ENCODE peak calls at places on chromosomes 7 and 10, in eight cellular contexts. D is PC-9; W is effector memory CD4-positive, alpha-beta T cell; M is RWPE1; U is right lobe of liver; E is A549; Z is psoas muscle; S is right cardiac atrium. P is an unnamed sample.

GRCh38 chr7:44043902-44044301 is 600 bp upstream of the DBNL start:
- DNase-seq in D (no peak), W (no peak), M (no peak), U (no peak), E (no peak), Z (peak), S (no peak), P (no peak)

GRCh38 chr10:73480158-73480557 is 15.7 kb downstream of the PPP3CB start:
- DNase-seq in D (no peak), W (no peak), M (peak), U (no peak), E (no peak), Z (no peak), S (no peak), P (no peak)

GRCh38 chr10:80159166-80159888 is 26.8 kb downstream of the PLAC9 start:
- DNase-seq in D (no peak), W (no peak), M (no peak), U (no peak), E (no peak), Z (no peak), S (no peak), P (no peak)

GRCh38 chr7:44784364-44784763 is 12.1 kb upstream of the PPIA start:
- DNase-seq in D (no peak), W (no peak), M (no peak), U (no peak), E (no peak), Z (no peak), S (no peak), P (no peak)

GRCh38 chr10:62461120-62461519 is 87.0 kb downstream of the ZNF365 start:
- DNase-seq in D (no peak), W (no peak), M (no peak), U (no peak), E (no peak), Z (no peak), S (no peak), P (no peak)

GRCh38 chr7:1696671-1697498 is 26.8 kb downstream of the ELFN1 start:
- DNase-seq in D (no peak), W (no peak), M (no peak), U (peak), E (no peak), Z (peak), S (peak), P (no peak)

GRCh38 chr7:135672560-135673359 is 10.4 kb downstream of the STMP1 start:
- DNase-seq in D (peak), W (no peak), M (peak), U (no peak), E (peak), Z (no peak), S (no peak), P (no peak)

GRCh38 chr10:46560952-46561351 is 4.5 kb upstream of the GPRIN2 start:
- DNase-seq in D (no peak), W (no peak), M (no peak), U (no peak), E (no peak), Z (peak), S (peak), P (no peak)

GRCh38 chr7:27198871-27199801 is 755 bp downstream of the HOXA13 start:
- DNase-seq in D (peak), W (no peak), M (no peak), U (no peak), E (peak), Z (no peak), S (no peak), P (no peak)

GRCh38 chr10:92801978-92802872 is 46.1 kb upstream of the EXOC6 start:
- DNase-seq in D (no peak), W (no peak), M (no peak), U (no peak), E (peak), Z (no peak), S (no peak), P (no peak)

GRCh38 chr7:54898659-54899340 is 120.0 kb upstream of the EGFR start:
- DNase-seq in D (no peak), W (no peak), M (no peak), U (no peak), E (no peak), Z (no peak), S (no peak), P (no peak)

GRCh38 chr7:118372530-118372929 is 148.0 kb downstream of the ANKRD7 start:
- DNase-seq in D (no peak), W (no peak), M (no peak), U (no peak), E (no peak), Z (no peak), S (no peak), P (no peak)

GRCh38 chr10:88178758-88179157 is 315.3 kb downstream of the PTEN start:
- DNase-seq in D (no peak), W (no peak), M (no peak), U (no peak), E (no peak), Z (no peak), S (no peak), P (no peak)

GRCh38 chr10:91974960-91975359 is 51.4 kb downstream of the BTAF1 start:
- DNase-seq in D (no peak), W (no peak), M (peak), U (no peak), E (no peak), Z (no peak), S (no peak), P (no peak)

GRCh38 chr10:6918305-6918704 is 338.2 kb upstream of the PRKCQ start:
- DNase-seq in D (no peak), W (peak), M (no peak), U (no peak), E (peak), Z (no peak), S (no peak), P (no peak)

GRCh38 chr7:88306590-88307048 is at the start of gene STEAP4:
- DNase-seq in D (peak), W (no peak), M (peak), U (peak), E (peak), Z (peak), S (peak), P (peak)

GRCh38 chr10:105950410-105950809 is 1214.1 kb downstream of the SORCS1 start:
- DNase-seq in D (no peak), W (no peak), M (peak), U (peak), E (peak), Z (peak), S (peak), P (no peak)

GRCh38 chr7:108051449-108051848 is 48.5 kb upstream of the LAMB1 start:
- DNase-seq in D (no peak), W (no peak), M (no peak), U (no peak), E (no peak), Z (no peak), S (no peak), P (no peak)

GRCh38 chr10:8042864-8043568 is 11.5 kb upstream of the GATA3 start:
- DNase-seq in D (no peak), W (no peak), M (no peak), U (no peak), E (no peak), Z (no peak), S (no peak), P (no peak)

GRCh38 chr10:5243521-5243987 is 46.9 kb downstream of the AKR1C4 start:
- DNase-seq in D (no peak), W (no peak), M (no peak), U (no peak), E (no peak), Z (no peak), S (no peak), P (no peak)

GRCh38 chr10:13845897-13846296 is 259.1 kb downstream of the PRPF18 start:
- DNase-seq in D (no peak), W (no peak), M (no peak), U (no peak), E (no peak), Z (no peak), S (no peak), P (no peak)

GRCh38 chr7:148255333-148255732 is 335.2 kb upstream of the C7orf33 start:
- DNase-seq in D (no peak), W (no peak), M (no peak), U (no peak), E (no peak), Z (no peak), S (no peak), P (no peak)

GRCh38 chr7:770336-770735 is 43.3 kb upstream of the PRKAR1B start:
- DNase-seq in D (no peak), W (no peak), M (no peak), U (no peak), E (no peak), Z (no peak), S (peak), P (no peak)

GRCh38 chr7:69941077-69941476 is 342.8 kb downstream of the AUTS2 start:
- DNase-seq in D (no peak), W (no peak), M (no peak), U (no peak), E (no peak), Z (no peak), S (no peak), P (no peak)

GRCh38 chr10:98087309-98087708 is 47.1 kb upstream of the R3HCC1L start:
- DNase-seq in D (no peak), W (no peak), M (no peak), U (no peak), E (no peak), Z (no peak), S (no peak), P (no peak)

GRCh38 chr7:150330211-150330885 is 7.0 kb upstream of the ACTR3C start:
- DNase-seq in D (no peak), W (no peak), M (no peak), U (no peak), E (no peak), Z (peak), S (no peak), P (no peak)

GRCh38 chr7:55532150-55532917 is 40.0 kb downstream of the VOPP1 start:
- DNase-seq in D (no peak), W (no peak), M (no peak), U (no peak), E (no peak), Z (no peak), S (no peak), P (no peak)

GRCh38 chr10:96509017-96509641 is 4.6 kb downstream of the TLL2 start:
- DNase-seq in D (no peak), W (no peak), M (no peak), U (no peak), E (no peak), Z (no peak), S (no peak), P (peak)

GRCh38 chr7:35649711-35650110 is 45.2 kb downstream of the HERPUD2 start:
- DNase-seq in D (no peak), W (no peak), M (no peak), U (no peak), E (no peak), Z (no peak), S (no peak), P (no peak)

GRCh38 chr10:125661942-125662515 is 20.9 kb downstream of the TEX36 start:
- DNase-seq in D (peak), W (no peak), M (peak), U (no peak), E (peak), Z (no peak), S (no peak), P (peak)

GRCh38 chr7:105019269-105019668 is 5.3 kb downstream of the KMT2E start:
- DNase-seq in D (no peak), W (no peak), M (no peak), U (no peak), E (no peak), Z (no peak), S (no peak), P (no peak)

GRCh38 chr7:105015631-105015965 is 1.6 kb downstream of the KMT2E start:
- DNase-seq in D (no peak), W (no peak), M (peak), U (no peak), E (no peak), Z (no peak), S (no peak), P (no peak)

GRCh38 chr7:105014725-105015630 is 973 bp downstream of the KMT2E start:
- DNase-seq in D (peak), W (peak), M (peak), U (peak), E (peak), Z (peak), S (peak), P (no peak)

GRCh38 chr7:105016083-105017075 is 2.4 kb downstream of the KMT2E start:
- DNase-seq in D (no peak), W (no peak), M (no peak), U (no peak), E (no peak), Z (no peak), S (no peak), P (no peak)

GRCh38 chr7:105017263-105018051 is 3.5 kb downstream of the KMT2E start:
- DNase-seq in D (no peak), W (no peak), M (no peak), U (no peak), E (no peak), Z (no peak), S (no peak), P (no peak)
- H3K27ac ChIP-seq in D (peak), W (peak), M (no peak), U (no peak), E (peak), Z (peak), S (peak), P (peak)

DNA sequence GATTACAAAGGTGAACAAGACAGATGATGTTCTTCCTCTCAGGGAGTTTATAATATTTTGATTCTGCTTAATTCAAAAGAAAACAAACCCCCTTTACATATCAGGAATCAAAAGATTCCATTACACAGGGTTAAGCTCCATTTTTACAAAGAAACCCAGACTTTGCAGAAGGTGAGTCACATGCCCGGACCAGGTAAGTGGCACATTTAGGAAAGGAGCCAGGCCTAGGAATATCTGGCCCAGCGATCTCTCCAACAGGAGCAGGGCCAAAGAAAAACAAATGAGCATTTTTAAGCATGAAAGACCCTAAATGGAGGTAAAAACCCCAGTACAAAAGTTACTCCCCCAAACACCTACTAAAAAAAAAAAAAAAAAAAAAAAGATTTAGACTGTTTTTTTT is 1.1 kb downstream of the STN1 start:
- DNase-seq in D (no peak), W (no peak), M (peak), U (no peak), E (no peak), Z (no peak), S (no peak), P (no peak)
- H3K27ac ChIP-seq in D (peak), W (peak), M (peak), U (peak), E (peak), Z (peak), S (peak), P (peak)

DNA sequence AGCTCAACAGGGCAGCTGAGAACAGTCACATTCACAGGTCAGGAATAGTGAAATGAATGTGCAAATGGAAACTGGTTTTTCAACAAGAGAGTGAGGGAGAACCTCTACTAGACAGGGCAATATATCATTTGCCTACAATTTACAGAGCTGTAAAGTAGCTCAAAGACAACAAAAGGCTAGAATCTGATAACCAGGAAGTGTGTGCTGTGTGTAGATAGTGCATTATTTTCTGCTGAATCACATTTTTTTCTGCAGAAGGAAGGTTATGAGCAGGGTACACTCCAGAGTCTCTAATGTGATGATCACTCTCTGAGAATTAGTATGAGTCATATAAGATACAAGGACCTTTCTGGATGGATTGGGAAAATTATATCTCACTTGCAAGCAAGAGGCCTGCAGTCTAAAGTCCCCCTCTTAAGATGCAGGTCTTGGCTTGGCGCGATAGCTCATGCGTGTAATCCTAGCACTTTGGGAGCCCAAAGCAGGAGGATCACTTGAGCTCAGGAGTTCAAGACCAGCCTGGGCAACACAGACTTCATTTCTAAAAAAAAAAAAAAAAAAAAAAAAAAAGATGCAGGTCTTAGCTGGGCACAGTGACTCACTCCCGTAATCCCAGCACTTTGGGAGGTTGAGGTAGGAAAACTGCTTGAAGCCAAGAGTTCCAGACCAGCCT is 59.9 kb upstream of the COBL start:
- DNase-seq in D (peak), W (no peak), M (peak), U (no peak), E (peak), Z (no peak), S (no peak), P (peak)
- H3K27ac ChIP-seq in D (peak), W (no peak), M (no peak), U (no peak), E (peak), Z (no peak), S (no peak), P (no peak)

DNA sequence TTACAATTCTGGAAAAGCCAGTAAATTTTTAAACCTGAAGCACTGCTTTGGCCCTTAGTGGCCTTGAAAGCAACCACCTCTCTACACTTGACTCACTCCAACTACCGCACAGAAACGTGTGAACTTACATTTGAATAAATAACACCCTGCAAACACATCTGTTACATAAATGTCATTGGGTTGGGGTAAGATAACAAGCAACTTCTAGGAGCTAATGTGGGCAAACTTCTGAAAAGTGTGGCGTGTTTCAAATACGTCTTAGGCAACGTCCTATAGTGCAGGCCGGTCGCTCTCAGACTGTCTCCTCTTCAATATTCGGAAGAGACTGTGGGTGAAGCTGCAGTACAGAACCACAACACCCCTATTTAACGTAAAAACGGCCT is 474 bp downstream of the ORC5 start:
- DNase-seq in D (no peak), W (no peak), M (peak), U (no peak), E (peak), Z (no peak), S (no peak), P (no peak)
- H3K27ac ChIP-seq in D (peak), W (peak), M (peak), U (peak), E (peak), Z (peak), S (peak), P (peak)

GRCh38 chr7:77576856-77577255 is 39.8 kb downstream of the PTPN12 start:
- DNase-seq in D (no peak), W (no peak), M (no peak), U (no peak), E (no peak), Z (no peak), S (no peak), P (no peak)

GRCh38 chr7:77575187-77575586 is 38.1 kb downstream of the PTPN12 start:
- DNase-seq in D (no peak), W (no peak), M (no peak), U (no peak), E (no peak), Z (no peak), S (no peak), P (no peak)

GRCh38 chr7:77570330-77571011 is 33.4 kb downstream of the PTPN12 start:
- DNase-seq in D (no peak), W (no peak), M (no peak), U (no peak), E (peak), Z (no peak), S (no peak), P (no peak)

GRCh38 chr7:77569514-77570232 is 32.6 kb downstream of the PTPN12 start:
- DNase-seq in D (no peak), W (no peak), M (no peak), U (no peak), E (no peak), Z (no peak), S (no peak), P (no peak)

DNA sequence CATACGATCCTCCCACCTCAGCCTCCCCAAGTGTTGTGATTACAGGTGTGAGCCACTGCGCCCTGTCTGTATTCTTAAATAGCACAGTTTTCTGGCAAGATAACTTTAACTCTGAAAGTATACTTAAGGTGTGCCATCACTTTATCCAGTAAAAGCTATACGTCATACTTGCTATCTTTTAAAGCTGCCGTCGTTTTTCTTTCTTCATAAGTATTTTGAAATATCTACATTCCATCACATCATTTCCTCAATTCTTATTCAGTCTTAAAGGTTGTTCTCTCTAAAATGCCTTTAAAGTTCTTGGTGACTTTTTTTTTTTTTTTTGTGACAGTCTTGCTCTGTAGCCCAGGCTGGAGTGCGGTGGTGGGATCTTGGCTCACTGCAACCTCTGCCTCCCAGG is 34.7 kb downstream of the PTPN12 start:
- DNase-seq in D (no peak), W (no peak), M (no peak), U (no peak), E (no peak), Z (no peak), S (no peak), P (no peak)
- H3K27ac ChIP-seq in D (no peak), W (no peak), M (no peak), U (no peak), E (no peak), Z (no peak), S (no peak), P (no peak)

GRCh38 chr7:77823787-77824186 is 25.2 kb downstream of the PHTF2 start:
- DNase-seq in D (no peak), W (no peak), M (no peak), U (no peak), E (no peak), Z (no peak), S (no peak), P (no peak)

GRCh38 chr7:77820967-77821366 is 22.4 kb downstream of the PHTF2 start:
- DNase-seq in D (no peak), W (no peak), M (no peak), U (no peak), E (no peak), Z (no peak), S (no peak), P (no peak)

GRCh38 chr7:77825140-77825539 is 26.6 kb downstream of the PHTF2 start:
- DNase-seq in D (no peak), W (no peak), M (no peak), U (no peak), E (no peak), Z (no peak), S (no peak), P (no peak)

GRCh38 chr7:77824636-77825035 is 26.1 kb downstream of the PHTF2 start:
- DNase-seq in D (no peak), W (no peak), M (no peak), U (no peak), E (no peak), Z (no peak), S (no peak), P (no peak)

DNA sequence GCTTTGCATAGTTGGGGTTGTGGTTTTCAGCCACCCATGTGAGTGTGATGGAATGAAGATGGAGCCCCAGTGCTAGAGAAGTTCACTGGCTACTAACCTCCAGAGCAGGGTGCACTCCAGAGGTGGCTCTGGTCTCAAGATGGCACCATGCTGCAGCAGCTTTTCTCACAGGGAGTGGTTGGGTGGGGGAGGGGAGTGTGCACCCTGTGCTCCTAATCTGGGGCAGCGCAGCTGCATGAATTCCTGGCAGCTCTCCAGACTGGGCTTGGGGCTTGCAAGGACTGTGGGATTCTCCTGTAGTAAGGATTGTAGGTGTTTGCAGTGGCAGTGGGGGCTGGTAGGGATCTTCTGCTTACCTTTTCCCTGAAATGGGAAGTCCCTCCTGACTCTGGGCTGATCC is 23.7 kb downstream of the PHTF2 start:
- DNase-seq in D (no peak), W (no peak), M (no peak), U (no peak), E (no peak), Z (no peak), S (no peak), P (no peak)
- H3K27ac ChIP-seq in D (no peak), W (no peak), M (no peak), U (no peak), E (no peak), Z (no peak), S (no peak), P (no peak)

P was measured in epithelial cell of prostate.